ENCODE peak calls at places on chromosomes 7 and 10, in five cellular contexts. B is osteocyte, E is glutamatergic neuron, C is DMS153, W is Daoy. P is an unnamed sample.
A peak's percentile ranks its signal among the peaks of the same experiment; 100 is the strongest.

GRCh38 chr7:102416406-102416805 is 17.0 kb upstream of the ORAI2 start:
- DNase-seq in B (no peak), E (no peak), C (no peak), W (no peak), P (no peak)

GRCh38 chr10:15735766-15736165 is 16.0 kb upstream of the ITGA8 start:
- DNase-seq in B (no peak), E (no peak), C (no peak), W (no peak), P (no peak)

GRCh38 chr7:71843677-71844076 is 568.5 kb downstream of the CALN1 start:
- DNase-seq in B (no peak), E (no peak), C (no peak), W (no peak), P (no peak)

GRCh38 chr7:153087498-153087897 is 327.9 kb downstream of the ACTR3B start:
- DNase-seq in B (no peak), E (no peak), C (no peak), W (peak; percentile 33), P (no peak)

GRCh38 chr7:45259966-45260646 is 102.5 kb downstream of the RAMP3 start:
- DNase-seq in B (no peak), E (peak; percentile 79), C (no peak), W (peak; percentile 70), P (peak; percentile 88)

GRCh38 chr7:93646538-93646937 is 72.0 kb upstream of the CALCR start:
- DNase-seq in B (no peak), E (no peak), C (no peak), W (no peak), P (no peak)

GRCh38 chr10:78655941-78656340 is 412.8 kb upstream of the ZMIZ1 start:
- DNase-seq in B (no peak), E (no peak), C (no peak), W (no peak), P (no peak)

GRCh38 chr7:33757563-33758165 is 147.7 kb upstream of the BMPER start:
- DNase-seq in B (no peak), E (no peak), C (no peak), W (peak; percentile 36), P (no peak)

GRCh38 chr7:115249080-115249479 is 327.2 kb downstream of the MDFIC start:
- DNase-seq in B (no peak), E (no peak), C (no peak), W (no peak), P (no peak)

GRCh38 chr7:45564485-45564884 is 9.7 kb upstream of the ADCY1 start:
- DNase-seq in B (peak; percentile 49), E (peak; percentile 28), C (no peak), W (no peak), P (no peak)

GRCh38 chr7:45580053-45580872 is 6.1 kb downstream of the ADCY1 start:
- DNase-seq in B (no peak), E (peak; percentile 68), C (peak; percentile 63), W (peak; percentile 30), P (peak; percentile 70)

GRCh38 chr7:3910041-3910440 is 609.0 kb downstream of the SDK1 start:
- DNase-seq in B (no peak), E (no peak), C (no peak), W (no peak), P (no peak)

GRCh38 chr10:126252884-126253612 is 135.2 kb downstream of the ADAM12 start:
- DNase-seq in B (no peak), E (no peak), C (no peak), W (peak; percentile 91), P (no peak)

GRCh38 chr10:131237991-131238651 is 73.4 kb downstream of the TCERG1L start:
- DNase-seq in B (no peak), E (no peak), C (no peak), W (no peak), P (no peak)

GRCh38 chr7:43647772-43648643 is 65.1 kb downstream of the STK17A start:
- DNase-seq in B (no peak), E (no peak), C (peak; percentile 96), W (peak; percentile 100), P (peak; percentile 78)

GRCh38 chr10:10869592-10869991 is 148.1 kb upstream of the CELF2 start:
- DNase-seq in B (no peak), E (no peak), C (no peak), W (peak; percentile 25), P (no peak)

GRCh38 chr10:31697271-31698168 is 231.1 kb downstream of the ARHGAP12 start:
- DNase-seq in B (peak; percentile 85), E (no peak), C (no peak), W (peak; percentile 58), P (peak; percentile 91)

GRCh38 chr10:22455068-22455467 is 109.8 kb downstream of the SPAG6 start:
- DNase-seq in B (no peak), E (no peak), C (no peak), W (no peak), P (no peak)

GRCh38 chr7:140688341-140688740 is 8.2 kb upstream of the NDUFB2 start:
- DNase-seq in B (peak; percentile 57), E (no peak), C (no peak), W (no peak), P (peak; percentile 46)

GRCh38 chr7:4792537-4793126 is 17.2 kb downstream of the AP5Z1 start:
- DNase-seq in B (no peak), E (peak; percentile 59), C (no peak), W (no peak), P (no peak)

GRCh38 chr7:44224216-44224950 is 23.6 kb downstream of the YKT6 start:
- DNase-seq in B (no peak), E (peak; percentile 20), C (peak; percentile 55), W (no peak), P (no peak)

GRCh38 chr7:47636111-47636692 is 54.3 kb upstream of the TNS3 start:
- DNase-seq in B (no peak), E (no peak), C (no peak), W (peak; percentile 60), P (no peak)

GRCh38 chr10:115082521-115082920 is 10.6 kb upstream of the ATRNL1 start:
- DNase-seq in B (no peak), E (no peak), C (no peak), W (peak; percentile 39), P (no peak)

P was measured in cardiac septum.